ENCODE peak calls at places on chromosomes 13 and 19, in ten cellular contexts. One of them, this sample, is unnamed.

GRCh38 chr19:17045907-17046502 is 19.4 kb upstream of the CPAMD8 start:
- DNase-seq in astrocyte of the hippocampus: no peak
- DNase-seq in effector memory CD4-positive, alpha-beta T cell: no peak
- DNase-seq in NCI-H748 treated with DMSO at 0.1 percent for 48 hours: no peak
- DNase-seq in A172: no peak
- DNase-seq in NCI-H82: no peak
- DNase-seq in NCI-H510A: no peak
- DNase-seq in HTR-8/SVneo: no peak
- DNase-seq in SIG-M5: no peak
- DNase-seq in mammary epithelial cell: no peak
- DNase-seq in this sample: no peak

GRCh38 chr13:20525601-20526544 is at the start of gene CRYL1:
- DNase-seq in NCI-H748 treated with DMSO at 0.1 percent for 48 hours: peak
- DNase-seq in SIG-M5: peak
- DNase-seq in NCI-H510A: peak
- DNase-seq in mammary epithelial cell: peak
- DNase-seq in HTR-8/SVneo: peak
- DNase-seq in effector memory CD4-positive, alpha-beta T cell: peak
- DNase-seq in NCI-H82: peak
- DNase-seq in A172: peak
- DNase-seq in astrocyte of the hippocampus: peak
- DNase-seq in this sample: peak

GRCh38 chr19:41705393-41706174 is 2.8 kb upstream of the CEACAM5 start:
- DNase-seq in SIG-M5: no peak
- DNase-seq in HTR-8/SVneo: peak
- DNase-seq in NCI-H510A: no peak
- DNase-seq in mammary epithelial cell: peak
- DNase-seq in NCI-H748 treated with DMSO at 0.1 percent for 48 hours: no peak
- DNase-seq in NCI-H82: no peak
- DNase-seq in effector memory CD4-positive, alpha-beta T cell: no peak
- DNase-seq in astrocyte of the hippocampus: peak
- DNase-seq in A172: peak
- DNase-seq in this sample: peak

GRCh38 chr13:97446448-97446847 is 12.5 kb downstream of the RAP2A start:
- DNase-seq in mammary epithelial cell: no peak
- DNase-seq in SIG-M5: no peak
- DNase-seq in NCI-H82: no peak
- DNase-seq in astrocyte of the hippocampus: no peak
- DNase-seq in NCI-H510A: no peak
- DNase-seq in A172: no peak
- DNase-seq in effector memory CD4-positive, alpha-beta T cell: no peak
- DNase-seq in NCI-H748 treated with DMSO at 0.1 percent for 48 hours: no peak
- DNase-seq in HTR-8/SVneo: no peak
- DNase-seq in this sample: no peak

GRCh38 chr19:3014135-3014534 is 14.9 kb downstream of the TLE2 start:
- DNase-seq in mammary epithelial cell: no peak
- DNase-seq in astrocyte of the hippocampus: no peak
- DNase-seq in NCI-H748 treated with DMSO at 0.1 percent for 48 hours: no peak
- DNase-seq in NCI-H510A: no peak
- DNase-seq in HTR-8/SVneo: no peak
- DNase-seq in NCI-H82: no peak
- DNase-seq in A172: no peak
- DNase-seq in effector memory CD4-positive, alpha-beta T cell: no peak
- DNase-seq in SIG-M5: no peak
- DNase-seq in this sample: no peak

GRCh38 chr13:113184568-113185440 is 23.7 kb downstream of the PCID2 start:
- DNase-seq in SIG-M5: no peak
- DNase-seq in HTR-8/SVneo: no peak
- DNase-seq in NCI-H510A: no peak
- DNase-seq in effector memory CD4-positive, alpha-beta T cell: no peak
- DNase-seq in mammary epithelial cell: no peak
- DNase-seq in NCI-H82: no peak
- DNase-seq in A172: no peak
- DNase-seq in astrocyte of the hippocampus: no peak
- DNase-seq in NCI-H748 treated with DMSO at 0.1 percent for 48 hours: no peak
- DNase-seq in this sample: no peak

GRCh38 chr19:33377586-33378475 is 4.3 kb downstream of the CEBPG start:
- DNase-seq in NCI-H748 treated with DMSO at 0.1 percent for 48 hours: no peak
- DNase-seq in NCI-H510A: no peak
- DNase-seq in effector memory CD4-positive, alpha-beta T cell: no peak
- DNase-seq in SIG-M5: no peak
- DNase-seq in HTR-8/SVneo: no peak
- DNase-seq in A172: no peak
- DNase-seq in mammary epithelial cell: no peak
- DNase-seq in NCI-H82: peak
- DNase-seq in astrocyte of the hippocampus: peak
- DNase-seq in this sample: no peak

GRCh38 chr19:6260912-6261636 is 18.7 kb downstream of the MLLT1 start:
- DNase-seq in A172: no peak
- DNase-seq in NCI-H510A: no peak
- DNase-seq in mammary epithelial cell: no peak
- DNase-seq in SIG-M5: no peak
- DNase-seq in NCI-H748 treated with DMSO at 0.1 percent for 48 hours: no peak
- DNase-seq in effector memory CD4-positive, alpha-beta T cell: no peak
- DNase-seq in astrocyte of the hippocampus: no peak
- DNase-seq in HTR-8/SVneo: peak
- DNase-seq in NCI-H82: peak
- DNase-seq in this sample: peak

GRCh38 chr13:33761744-33762143 is 56.2 kb upstream of the RFC3 start:
- DNase-seq in mammary epithelial cell: peak
- DNase-seq in SIG-M5: no peak
- DNase-seq in NCI-H748 treated with DMSO at 0.1 percent for 48 hours: peak
- DNase-seq in NCI-H510A: no peak
- DNase-seq in astrocyte of the hippocampus: peak
- DNase-seq in A172: no peak
- DNase-seq in HTR-8/SVneo: no peak
- DNase-seq in effector memory CD4-positive, alpha-beta T cell: no peak
- DNase-seq in NCI-H82: peak
- DNase-seq in this sample: peak

GRCh38 chr19:32880607-32881006 is 11.0 kb upstream of the SLC7A9 start:
- DNase-seq in NCI-H748 treated with DMSO at 0.1 percent for 48 hours: no peak
- DNase-seq in NCI-H510A: no peak
- DNase-seq in HTR-8/SVneo: no peak
- DNase-seq in SIG-M5: no peak
- DNase-seq in NCI-H82: no peak
- DNase-seq in A172: no peak
- DNase-seq in astrocyte of the hippocampus: no peak
- DNase-seq in mammary epithelial cell: no peak
- DNase-seq in effector memory CD4-positive, alpha-beta T cell: no peak
- DNase-seq in this sample: no peak